ENCODE peak calls at places on chromosome 3, in seven cellular contexts. E is neuronal stem cell, A is mesendoderm, R is IMR-90, B is H1, X is trophoblast cell, L is mesenchymal stem cell. W is an unnamed sample.
A peak's percentile ranks its signal among the peaks of the same experiment; 100 is the strongest.

GRCh38 chr3:188834349-188834748 is 337.4 kb upstream of the TPRG1 start:
- DNase-seq in E (no peak), A (peak; percentile 22), R (no peak), B (no peak), X (no peak), L (no peak), W (no peak)

GRCh38 chr3:81723732-81724313 is 37.6 kb downstream of the GBE1 start:
- DNase-seq in E (no peak), A (no peak), R (peak; percentile 59), B (no peak), X (no peak), L (peak; percentile 60), W (no peak)

GRCh38 chr3:50170689-50171088 is 15.6 kb downstream of the SEMA3F start:
- DNase-seq in E (no peak), A (no peak), R (peak; percentile 90), B (no peak), X (no peak), L (peak; percentile 76), W (no peak)

GRCh38 chr3:16352428-16352827 is 87.4 kb downstream of the OXNAD1 start:
- DNase-seq in E (no peak), A (no peak), R (no peak), B (no peak), X (no peak), L (no peak), W (no peak)

GRCh38 chr3:123050666-123051065 is 16.2 kb upstream of the PDIA5 start:
- DNase-seq in E (no peak), A (peak; percentile 47), R (no peak), B (no peak), X (no peak), L (no peak), W (no peak)

GRCh38 chr3:175941352-175941751 is 1082.2 kb downstream of the NAALADL2 start:
- DNase-seq in E (no peak), A (peak; percentile 90), R (no peak), B (peak; percentile 68), X (peak; percentile 49), L (no peak), W (peak; percentile 80)

GRCh38 chr3:132641837-132642538 is 17.6 kb downstream of the ACAD11 start:
- DNase-seq in E (peak; percentile 27), A (peak; percentile 51), R (peak; percentile 67), B (no peak), X (peak; percentile 77), L (peak; percentile 67), W (no peak)

GRCh38 chr3:13292371-13292770 is 127.8 kb downstream of the NUP210 start:
- DNase-seq in E (no peak), A (no peak), R (no peak), B (no peak), X (no peak), L (no peak), W (no peak)

GRCh38 chr3:53182759-53183355 is 21.8 kb downstream of the PRKCD start:
- DNase-seq in E (no peak), A (no peak), R (no peak), B (no peak), X (no peak), L (no peak), W (no peak)

GRCh38 chr3:195197764-195198423 is 73.1 kb downstream of the XXYLT1 start:
- DNase-seq in E (no peak), A (no peak), R (peak; percentile 90), B (no peak), X (no peak), L (peak; percentile 76), W (no peak)

GRCh38 chr3:5187920-5188418 is 462 bp downstream of the EDEM1 start:
- DNase-seq in E (no peak), A (peak; percentile 65), R (peak; percentile 24), B (peak; percentile 65), X (peak; percentile 54), L (peak; percentile 47), W (peak; percentile 41)

GRCh38 chr3:31903686-31904431 is 77.2 kb downstream of the OSBPL10 start:
- DNase-seq in E (no peak), A (no peak), R (no peak), B (no peak), X (no peak), L (no peak), W (no peak)

GRCh38 chr3:95277614-95278013 is 1214.8 kb downstream of the NSUN3 start:
- DNase-seq in E (no peak), A (no peak), R (no peak), B (no peak), X (no peak), L (no peak), W (no peak)

GRCh38 chr3:115698851-115699535 is 75.7 kb downstream of the GAP43 start:
- DNase-seq in E (peak; percentile 18), A (peak; percentile 90), R (peak; percentile 33), B (peak; percentile 59), X (peak; percentile 54), L (peak; percentile 40), W (peak; percentile 80)

GRCh38 chr3:37819591-37819990 is 42.1 kb upstream of the CTDSPL start:
- DNase-seq in E (no peak), A (no peak), R (no peak), B (no peak), X (no peak), L (peak; percentile 45), W (no peak)

GRCh38 chr3:143121240-143122088 is 1.9 kb downstream of the CHST2 start:
- DNase-seq in E (peak; percentile 26), A (peak; percentile 85), R (peak; percentile 55), B (peak; percentile 82), X (peak; percentile 17), L (peak; percentile 72), W (peak; percentile 80)

GRCh38 chr3:143974181-143974876 is 2.7 kb downstream of the DIPK2A start:
- DNase-seq in E (no peak), A (no peak), R (no peak), B (no peak), X (no peak), L (peak; percentile 18), W (no peak)

GRCh38 chr3:150870406-150870805 is 34.8 kb downstream of the MINDY4B start:
- DNase-seq in E (no peak), A (peak; percentile 57), R (peak; percentile 52), B (no peak), X (peak; percentile 92), L (peak; percentile 48), W (no peak)

GRCh38 chr3:12303532-12303931 is 14.7 kb downstream of the PPARG start:
- DNase-seq in E (no peak), A (no peak), R (peak; percentile 98), B (no peak), X (peak; percentile 69), L (peak; percentile 86), W (no peak)

GRCh38 chr3:60434945-60435344 is 816.3 kb downstream of the FHIT start:
- DNase-seq in E (no peak), A (peak; percentile 58), R (no peak), B (no peak), X (peak; percentile 85), L (no peak), W (no peak)

GRCh38 chr3:60444898-60445297 is 806.4 kb downstream of the FHIT start:
- DNase-seq in E (no peak), A (no peak), R (no peak), B (no peak), X (peak; percentile 60), L (no peak), W (no peak)

GRCh38 chr3:60445416-60445815 is 805.8 kb downstream of the FHIT start:
- DNase-seq in E (no peak), A (peak; percentile 34), R (no peak), B (no peak), X (peak; percentile 79), L (no peak), W (no peak)

GRCh38 chr3:60435941-60436650 is 815.2 kb downstream of the FHIT start:
- DNase-seq in E (no peak), A (no peak), R (no peak), B (no peak), X (peak; percentile 77), L (no peak), W (no peak)

DNA sequence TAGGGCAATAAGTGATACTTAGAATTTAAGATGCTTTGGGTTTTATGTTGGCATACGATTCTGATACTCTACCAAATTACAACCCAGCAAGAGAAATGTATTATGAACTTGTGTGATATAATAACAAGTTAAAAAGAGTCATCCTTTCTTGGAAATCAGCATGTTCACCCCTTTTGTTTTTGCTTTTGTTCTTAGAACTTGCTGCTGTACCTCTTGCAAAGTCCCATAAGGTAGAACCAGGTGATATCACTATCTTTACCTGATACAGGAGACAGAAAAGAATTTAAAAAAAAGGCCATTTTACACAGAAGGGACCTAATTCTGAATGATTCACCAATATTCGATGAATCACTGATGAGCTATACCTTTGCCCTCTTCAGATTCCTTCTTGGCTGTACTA is 810.4 kb downstream of the FHIT start:
- DNase-seq in E (no peak), A (no peak), R (no peak), B (no peak), X (no peak), L (no peak), W (no peak)
- H2BK120ac ChIP-seq in E (no peak overlapping the region), A (no peak overlapping the region), R (no peak overlapping the region), B (no peak overlapping the region), X (no peak overlapping the region), L (no peak overlapping the region), W (no peak overlapping the region)

GRCh38 chr3:14330508-14330907 is 71.9 kb upstream of the SLC6A6 start:
- DNase-seq in E (no peak), A (no peak), R (no peak), B (no peak), X (no peak), L (no peak), W (no peak)

GRCh38 chr3:14331273-14331672 is 71.1 kb upstream of the SLC6A6 start:
- DNase-seq in E (no peak), A (no peak), R (no peak), B (no peak), X (no peak), L (no peak), W (no peak)

GRCh38 chr3:14329116-14329830 is 73.1 kb upstream of the SLC6A6 start:
- DNase-seq in E (peak; percentile 69), A (peak; percentile 90), R (peak; percentile 56), B (no peak), X (peak; percentile 74), L (peak; percentile 11), W (peak; percentile 85)

GRCh38 chr3:14329842-14330241 is 72.6 kb upstream of the SLC6A6 start:
- DNase-seq in E (no peak), A (no peak), R (no peak), B (no peak), X (peak; percentile 25), L (no peak), W (no peak)

DNA sequence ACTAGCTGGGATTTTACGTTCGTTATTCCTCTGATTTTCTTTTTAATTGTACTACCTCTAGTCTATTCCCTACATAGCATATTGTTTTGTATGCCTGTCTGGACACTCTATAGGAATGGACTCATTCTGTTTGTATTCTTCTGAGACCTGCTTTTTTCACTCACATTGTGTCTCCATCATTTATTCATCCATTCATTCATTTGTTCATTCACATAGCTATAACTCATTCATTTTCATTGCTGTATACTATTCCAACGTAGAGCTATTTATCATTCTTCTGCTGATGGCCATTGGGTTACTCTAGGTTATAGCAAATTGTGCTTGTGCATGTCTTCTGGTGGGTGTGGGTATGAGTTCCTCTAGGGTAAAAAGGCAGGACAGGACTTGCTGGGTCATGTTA is 74.0 kb upstream of the SLC6A6 start:
- DNase-seq in E (no peak), A (no peak), R (no peak), B (no peak), X (no peak), L (no peak), W (no peak)
- H2BK120ac ChIP-seq in E (no peak overlapping the region), A (no peak overlapping the region), R (no peak overlapping the region), B (no peak overlapping the region), X (no peak overlapping the region), L (no peak overlapping the region), W (no peak overlapping the region)

GRCh38 chr3:102841866-102842265 is 407.1 kb downstream of the ZPLD1 start:
- DNase-seq in E (no peak), A (no peak), R (no peak), B (no peak), X (no peak), L (no peak), W (no peak)
- H2BK120ac ChIP-seq in E (no peak overlapping the region), A (no peak overlapping the region), R (no peak overlapping the region), B (no peak overlapping the region), X (no peak overlapping the region), L (no peak overlapping the region), W (no peak overlapping the region)

GRCh38 chr3:163890661-163891060 is 1187.6 kb downstream of the SI start:
- DNase-seq in E (peak; percentile 1), A (peak; percentile 87), R (no peak), B (no peak), X (no peak), L (no peak), W (no peak)
- H2BK120ac ChIP-seq in E (no peak overlapping the region), A (no peak overlapping the region), R (no peak overlapping the region), B (no peak overlapping the region), X (no peak overlapping the region), L (no peak overlapping the region), W (no peak overlapping the region)